ENCODE peak calls at places on chromosomes 1 and 21, in seven cellular contexts. Y is H1, U is HCT116, P is HepG2, R is SK-N-SH, F is K562, J is GM12878. T is an unnamed sample.

GRCh38 chr1:182861994-182862393 is 22.8 kb downstream of the DHX9 start:
- DNase-seq in Y (no peak), U (no peak), P (no peak), R (no peak), F (no peak), J (no peak), T (no peak)

GRCh38 chr1:19208710-19209438 is 1.2 kb downstream of the UBR4 start:
- DNase-seq in Y (no peak), U (no peak), P (no peak), R (no peak), F (peak), J (no peak), T (no peak)

GRCh38 chr1:29017235-29017634 is 102.9 kb downstream of the EPB41 start:
- DNase-seq in Y (no peak), U (no peak), P (no peak), R (no peak), F (no peak), J (no peak), T (no peak)

GRCh38 chr21:41254090-41254700 is 62.4 kb upstream of the FAM3B start:
- DNase-seq in Y (no peak), U (no peak), P (no peak), R (no peak), F (no peak), J (no peak), T (no peak)

GRCh38 chr1:33815061-33815460 is 48.8 kb upstream of the HMGB4 start:
- DNase-seq in Y (no peak), U (no peak), P (no peak), R (no peak), F (no peak), J (no peak), T (no peak)

GRCh38 chr1:70675737-70676156 is 264.7 kb downstream of the CTH start:
- DNase-seq in Y (no peak), U (no peak), P (no peak), R (no peak), F (peak), J (no peak), T (peak)

GRCh38 chr1:224273651-224274050 is 56.3 kb downstream of the NVL start:
- DNase-seq in Y (no peak), U (no peak), P (no peak), R (no peak), F (no peak), J (no peak), T (no peak)

GRCh38 chr1:164836614-164837018 is 277.6 kb downstream of the PBX1 start:
- DNase-seq in Y (no peak), U (no peak), P (no peak), R (peak), F (no peak), J (no peak), T (no peak)

GRCh38 chr1:60866884-60867648 is 215.3 kb upstream of the NFIA start:
- DNase-seq in Y (no peak), U (no peak), P (no peak), R (no peak), F (no peak), J (no peak), T (no peak)

GRCh38 chr1:1921901-1922753 is 3.0 kb upstream of the TMEM52 start:
- DNase-seq in Y (no peak), U (no peak), P (no peak), R (no peak), F (no peak), J (no peak), T (no peak)

GRCh38 chr1:169928438-169929209 is 34.9 kb upstream of the SCYL3 start:
- DNase-seq in Y (no peak), U (peak), P (peak), R (peak), F (peak), J (no peak), T (peak)

GRCh38 chr1:5982868-5983267 is 9.4 kb downstream of the NPHP4 start:
- DNase-seq in Y (no peak), U (no peak), P (no peak), R (no peak), F (peak), J (no peak), T (no peak)

GRCh38 chr1:4657920-4658585 is 3.6 kb downstream of the AJAP1 start:
- DNase-seq in Y (no peak), U (no peak), P (no peak), R (peak), F (no peak), J (no peak), T (no peak)

GRCh38 chr1:210723646-210724045 is 394.9 kb downstream of the HHAT start:
- DNase-seq in Y (no peak), U (no peak), P (peak), R (no peak), F (no peak), J (no peak), T (no peak)

DNA sequence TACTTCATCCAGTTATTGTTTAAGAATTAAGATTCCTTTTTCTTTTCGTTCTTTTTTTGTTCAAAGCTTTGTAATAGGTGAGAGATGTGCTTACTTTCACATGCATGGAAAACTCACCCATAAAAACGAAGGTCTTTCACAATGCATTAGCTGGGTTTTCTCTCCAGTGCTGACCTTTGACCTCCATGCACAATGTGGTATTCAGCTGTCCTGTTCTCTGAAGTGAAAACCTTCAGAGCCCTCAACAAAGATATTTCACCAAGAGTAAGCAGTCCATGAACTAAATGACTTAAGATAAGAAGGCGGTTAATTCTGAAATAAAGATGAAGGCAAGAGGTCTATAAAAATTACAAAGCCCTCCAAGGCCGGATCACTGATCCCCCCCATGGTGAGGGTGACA is 77.1 kb upstream of the IPO9 start:
- DNase-seq in Y (no peak), U (no peak), P (peak), R (no peak), F (peak), J (no peak), T (no peak)
- H3K9ac ChIP-seq in Y (no peak), U (no peak), P (no peak), R (peak), F (no peak), J (no peak), T (no peak)

GRCh38 chr21:19198801-19199200 is 795.2 kb upstream of the TMPRSS15 start:
- DNase-seq in Y (no peak), U (no peak), P (no peak), R (no peak), F (no peak), J (no peak), T (no peak)

DNA sequence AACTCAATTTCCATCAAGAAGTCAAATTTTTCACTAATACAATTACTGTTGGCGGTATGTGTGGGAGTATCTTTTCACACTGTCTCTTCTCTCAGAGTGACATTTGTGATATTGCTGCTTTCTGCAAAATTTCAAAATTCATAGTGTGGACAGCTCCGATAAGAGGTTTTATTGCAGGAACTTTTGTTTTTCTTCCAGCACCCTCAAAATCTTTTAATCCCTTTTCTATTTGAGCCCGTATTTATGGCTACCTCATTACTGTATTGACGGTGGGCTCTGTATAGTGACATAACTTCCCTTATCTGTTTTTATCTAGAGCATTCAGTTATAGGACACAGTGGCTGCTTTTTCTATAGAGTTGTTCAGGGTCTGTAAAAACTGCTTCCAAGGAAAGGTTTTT is 794.4 kb upstream of the TMPRSS15 start:
- DNase-seq in Y (no peak), U (no peak), P (no peak), R (no peak), F (peak), J (no peak), T (no peak)
- TF ChIP-seq YY1 in Y (no peak), U (no peak), P (no peak), R (no peak), F (no peak), J (no peak), T (no peak)

DNA sequence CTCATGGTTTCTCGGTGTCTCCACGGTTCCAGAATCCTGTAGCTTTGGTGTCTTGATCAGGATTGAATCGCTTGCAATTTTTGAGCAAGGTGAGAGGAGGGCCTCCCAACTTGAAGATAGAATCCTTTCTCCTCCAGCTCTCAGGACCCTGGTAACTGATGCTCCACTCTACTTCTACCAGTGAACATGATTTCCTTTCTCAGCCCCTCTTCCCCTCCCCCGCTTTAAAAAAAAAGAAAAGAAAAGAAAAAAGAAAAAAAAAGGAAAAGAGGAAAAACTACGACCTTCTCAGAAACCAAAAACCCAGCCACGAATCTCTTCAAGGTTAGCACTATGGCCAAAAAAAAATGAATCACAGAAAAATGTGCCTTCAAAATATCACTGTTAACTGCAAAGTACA is 1.2 kb downstream of the ARHGEF11 start:
- DNase-seq in Y (no peak), U (no peak), P (no peak), R (no peak), F (no peak), J (no peak), T (no peak)
- H3K9ac ChIP-seq in Y (peak), U (peak), P (peak), R (peak), F (peak), J (no peak), T (peak)

DNA sequence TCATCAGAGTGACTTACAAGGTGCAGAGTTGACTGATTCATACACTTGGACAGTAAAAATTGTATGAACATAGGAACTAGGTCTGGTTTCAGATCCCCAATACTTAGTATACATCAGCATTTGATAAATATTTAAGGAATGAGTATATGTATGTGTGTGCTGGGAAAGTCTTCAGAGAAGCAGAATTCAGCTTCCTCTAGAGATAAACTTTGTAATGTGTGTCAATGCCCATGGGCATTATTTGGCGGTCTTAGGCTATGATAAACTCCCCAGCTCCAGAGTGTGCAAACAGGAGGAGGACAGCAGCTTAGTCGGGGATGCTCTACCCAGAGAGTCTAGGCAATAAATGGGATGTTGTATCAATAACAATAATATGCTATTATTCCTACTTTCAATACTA is 2.9 kb upstream of the CAMK1G start:
- DNase-seq in Y (no peak), U (no peak), P (no peak), R (no peak), F (no peak), J (no peak), T (no peak)
- TF ChIP-seq YY1 in Y (no peak), U (no peak), P (no peak), R (no peak), F (no peak), J (no peak), T (no peak)

GRCh38 chr1:16063226-16063829 is 10.1 kb downstream of the FAM131C start:
- DNase-seq in Y (no peak), U (no peak), P (no peak), R (no peak), F (no peak), J (no peak), T (no peak)
- H3K9ac ChIP-seq in Y (no peak), U (no peak), P (no peak), R (no peak), F (no peak), J (no peak), T (no peak)

DNA sequence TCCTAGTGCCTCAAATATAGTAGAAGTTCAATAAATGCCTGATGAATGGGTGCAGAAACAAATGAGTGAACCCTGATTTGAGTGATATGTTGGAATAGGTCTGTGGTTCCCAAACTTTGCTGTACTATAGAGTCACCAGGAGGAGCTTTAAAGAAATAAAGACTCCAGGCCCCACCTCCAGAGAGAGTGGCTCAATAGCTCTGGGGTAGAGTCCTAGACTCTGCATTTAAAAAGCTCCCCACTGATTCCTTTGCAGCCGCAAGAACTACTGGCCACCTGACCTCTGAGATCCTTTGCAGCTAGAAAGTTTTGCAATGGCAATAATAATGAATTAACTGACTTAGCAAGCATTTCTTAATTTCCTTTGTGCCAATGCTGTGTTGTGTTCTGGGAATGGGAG is 20.9 kb downstream of the TCHHL1 start:
- DNase-seq in Y (no peak), U (no peak), P (no peak), R (no peak), F (no peak), J (no peak), T (peak)
- TF ChIP-seq YY1 in Y (no peak), U (no peak), P (no peak), R (no peak), F (no peak), J (no peak), T (no peak)

GRCh38 chr1:212596798-212597197 is 11.8 kb upstream of the ATF3 start:
- DNase-seq in Y (no peak), U (no peak), P (no peak), R (no peak), F (no peak), J (no peak), T (no peak)
- H3K9ac ChIP-seq in Y (no peak), U (peak), P (peak), R (peak), F (no peak), J (peak), T (no peak)

GRCh38 chr21:36959020-36959835 is 7.2 kb downstream of the HLCS start:
- DNase-seq in Y (no peak), U (no peak), P (no peak), R (no peak), F (no peak), J (no peak), T (no peak)
- TF ChIP-seq YY1 in Y (no peak), U (no peak), P (no peak), R (no peak), F (no peak), J (no peak), T (no peak)

DNA sequence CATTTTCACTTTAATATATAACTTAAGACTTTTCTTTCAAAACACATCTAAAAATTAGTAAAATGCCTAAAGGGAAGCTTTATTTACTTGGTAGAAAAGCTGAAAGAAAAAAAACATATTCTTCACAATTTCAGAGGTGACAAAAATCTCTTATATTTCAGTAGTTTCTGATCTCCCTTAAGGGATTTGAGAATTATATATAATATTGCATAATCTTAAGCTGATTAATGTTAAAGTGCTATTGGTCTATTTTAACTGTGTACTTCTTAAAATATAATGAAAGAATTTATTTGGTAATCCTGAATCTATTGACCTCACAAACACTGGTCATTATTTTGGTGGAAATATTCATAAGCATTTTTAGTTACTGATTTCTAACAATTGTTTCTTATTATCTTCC is 1.2 kb upstream of the VPS45 start:
- DNase-seq in Y (no peak), U (no peak), P (no peak), R (no peak), F (no peak), J (no peak), T (no peak)
- H3K9ac ChIP-seq in Y (peak), U (peak), P (peak), R (peak), F (peak), J (peak), T (peak)